ENCODE peak calls at places on chromosome 6, in four cellular contexts. C is GM13977, L is left lung, Z is adipocyte. J is an unnamed sample.

GRCh38 chr6:167047554-167047953 is 48.4 kb downstream of the CEP43 start:
- DNase-seq in C (peak; percentile 73), L (peak; percentile 55), Z (no peak), J (peak; percentile 56)

GRCh38 chr6:92690997-92691599 is 728.3 kb downstream of the EPHA7 start:
- DNase-seq in C (no peak), L (no peak), Z (no peak), J (no peak)

GRCh38 chr6:167588920-167589614 is 237.6 kb upstream of the AFDN start:
- DNase-seq in C (no peak), L (no peak), Z (no peak), J (no peak)

GRCh38 chr6:26322645-26323482 is 42.1 kb upstream of the BTN3A2 start:
- DNase-seq in C (no peak), L (peak; percentile 46), Z (peak; percentile 94), J (peak; percentile 81)

GRCh38 chr6:53032853-53033252 is 32.4 kb upstream of the FBXO9 start:
- DNase-seq in C (no peak), L (no peak), Z (no peak), J (no peak)

GRCh38 chr6:108947114-108947854 is 99.1 kb downstream of the ARMC2 start:
- DNase-seq in C (no peak), L (no peak), Z (peak; percentile 88), J (no peak)

GRCh38 chr6:129634411-129635230 is 75.4 kb downstream of the ARHGAP18 start:
- DNase-seq in C (no peak), L (no peak), Z (no peak), J (no peak)

GRCh38 chr6:128882560-128882959 is 378 bp upstream of the LAMA2 start:
- DNase-seq in C (no peak), L (no peak), Z (no peak), J (no peak)

GRCh38 chr6:141986457-141986856 is 146.3 kb upstream of the GJE1 start:
- DNase-seq in C (no peak), L (no peak), Z (no peak), J (no peak)

GRCh38 chr6:36735110-36735971 is 37.7 kb downstream of the RAB44 start:
- DNase-seq in C (peak; percentile 67), L (peak; percentile 77), Z (peak; percentile 67), J (no peak)

GRCh38 chr6:29887819-29888581 is 54.3 kb upstream of the HLA-A start:
- DNase-seq in C (peak; percentile 85), L (peak; percentile 90), Z (peak; percentile 62), J (peak; percentile 85)

GRCh38 chr6:107647439-107647948 is 157.6 kb downstream of the SOBP start:
- DNase-seq in C (no peak), L (no peak), Z (no peak), J (no peak)

GRCh38 chr6:133992992-133993682 is 40.1 kb downstream of the TBPL1 start:
- DNase-seq in C (no peak), L (no peak), Z (peak; percentile 51), J (no peak)

GRCh38 chr6:13682346-13682745 is 29.3 kb downstream of the RANBP9 start:
- DNase-seq in C (no peak), L (no peak), Z (no peak), J (no peak)

GRCh38 chr6:43284986-43285385 is 13.1 kb upstream of the SLC22A7 start:
- DNase-seq in C (no peak), L (no peak), Z (no peak), J (no peak)

GRCh38 chr6:46734867-46735719 is at the start of gene PLA2G7:
- DNase-seq in C (no peak), L (peak; percentile 58), Z (peak; percentile 36), J (no peak)

GRCh38 chr6:13527669-13528051 is 40.3 kb upstream of the GFOD1 start:
- DNase-seq in C (no peak), L (no peak), Z (no peak), J (no peak)

GRCh38 chr6:143271024-143271423 is 179.5 kb downstream of the ADAT2 start:
- DNase-seq in C (no peak), L (no peak), Z (peak; percentile 81), J (no peak)

GRCh38 chr6:41970436-41970846 is 28.8 kb upstream of the CCND3 start:
- DNase-seq in C (no peak), L (peak; percentile 73), Z (peak; percentile 63), J (no peak)

GRCh38 chr6:33276864-33277662 is at the start of gene B3GALT4:
- DNase-seq in C (peak; percentile 88), L (peak; percentile 79), Z (peak; percentile 76), J (peak; percentile 94)

GRCh38 chr6:143225929-143226328 is 165.2 kb downstream of the AIG1 start:
- DNase-seq in C (no peak), L (no peak), Z (no peak), J (no peak)

GRCh38 chr6:136969433-136969832 is 47.3 kb downstream of the SLC35D3 start:
- DNase-seq in C (no peak), L (no peak), Z (no peak), J (no peak)

GRCh38 chr6:100479180-100480035 is 14.7 kb upstream of the SIM1 start:
- DNase-seq in C (no peak), L (no peak), Z (peak; percentile 75), J (no peak)

GRCh38 chr6:82608777-82609176 is 245.2 kb downstream of the TPBG start:
- DNase-seq in C (no peak), L (no peak), Z (no peak), J (no peak)

GRCh38 chr6:138491020-138491419 is 8.3 kb downstream of the NHSL1 start:
- DNase-seq in C (no peak), L (no peak), Z (peak; percentile 31), J (no peak)